ENCODE peak calls at places on chromosomes 11 and 22, in four cellular contexts. One of them, this sample, is unnamed.

GRCh38 chr11:75328426-75329277 is 22.8 kb downstream of the ARRB1 start:
- DNase-seq in body of pancreas: peak
- DNase-seq in AG10803: peak
- DNase-seq in breast epithelium: peak
- DNase-seq in this sample: peak

GRCh38 chr11:9527481-9528140 is 45.9 kb upstream of the WEE1 start:
- DNase-seq in breast epithelium: no peak
- DNase-seq in body of pancreas: no peak
- DNase-seq in AG10803: peak
- DNase-seq in this sample: peak

GRCh38 chr22:44280665-44281188 is 32.0 kb downstream of the SHISAL1 start:
- DNase-seq in AG10803: no peak
- DNase-seq in body of pancreas: no peak
- DNase-seq in breast epithelium: no peak
- DNase-seq in this sample: no peak

GRCh38 chr11:94768602-94769511 is 701 bp downstream of the AMOTL1 start:
- DNase-seq in AG10803: no peak
- DNase-seq in body of pancreas: peak
- DNase-seq in breast epithelium: no peak
- DNase-seq in this sample: peak

GRCh38 chr22:17706451-17706900 is 67.8 kb downstream of the BID start:
- DNase-seq in AG10803: peak
- DNase-seq in breast epithelium: peak
- DNase-seq in body of pancreas: no peak
- DNase-seq in this sample: peak

GRCh38 chr11:75816561-75817239 is 1.7 kb downstream of the UVRAG start:
- DNase-seq in body of pancreas: no peak
- DNase-seq in breast epithelium: no peak
- DNase-seq in AG10803: no peak
- DNase-seq in this sample: no peak

GRCh38 chr11:72864692-72865655 is 50.8 kb downstream of the ATG16L2 start:
- DNase-seq in body of pancreas: no peak
- DNase-seq in breast epithelium: no peak
- DNase-seq in AG10803: peak
- DNase-seq in this sample: peak

GRCh38 chr11:121842186-121842585 is 273.8 kb downstream of the BLID start:
- DNase-seq in breast epithelium: no peak
- DNase-seq in AG10803: no peak
- DNase-seq in body of pancreas: no peak
- DNase-seq in this sample: no peak

GRCh38 chr11:99370557-99371200 is 349.9 kb downstream of the CNTN5 start:
- DNase-seq in breast epithelium: no peak
- DNase-seq in AG10803: peak
- DNase-seq in body of pancreas: no peak
- DNase-seq in this sample: peak

GRCh38 chr22:29693671-29694070 is 26.1 kb upstream of the CABP7 start:
- DNase-seq in AG10803: no peak
- DNase-seq in breast epithelium: no peak
- DNase-seq in body of pancreas: no peak
- DNase-seq in this sample: no peak

GRCh38 chr22:31695423-31695822 is 33.4 kb upstream of the PISD start:
- DNase-seq in body of pancreas: no peak
- DNase-seq in AG10803: no peak
- DNase-seq in breast epithelium: no peak
- DNase-seq in this sample: no peak

GRCh38 chr11:48011125-48012050 is 31.0 kb downstream of the PTPRJ start:
- DNase-seq in breast epithelium: no peak
- DNase-seq in AG10803: no peak
- DNase-seq in body of pancreas: no peak
- DNase-seq in this sample: no peak

GRCh38 chr11:22787565-22788162 is 41.9 kb downstream of the SVIP start:
- DNase-seq in breast epithelium: no peak
- DNase-seq in body of pancreas: peak
- DNase-seq in AG10803: peak
- DNase-seq in this sample: peak

GRCh38 chr11:47412152-47412746 is 3.9 kb downstream of the SLC39A13 start:
- DNase-seq in body of pancreas: peak
- DNase-seq in AG10803: peak
- DNase-seq in breast epithelium: no peak
- DNase-seq in this sample: no peak

GRCh38 chr11:20131744-20132666 is 28.3 kb downstream of the DBX1 start:
- DNase-seq in body of pancreas: peak
- DNase-seq in breast epithelium: peak
- DNase-seq in AG10803: peak
- DNase-seq in this sample: peak

GRCh38 chr11:71998649-71999310 is at the start of gene IL18BP:
- DNase-seq in breast epithelium: no peak
- DNase-seq in AG10803: no peak
- DNase-seq in body of pancreas: no peak
- DNase-seq in this sample: no peak

GRCh38 chr11:113563766-113564165 is 88.6 kb upstream of the DRD2 start:
- DNase-seq in breast epithelium: no peak
- DNase-seq in AG10803: no peak
- DNase-seq in body of pancreas: no peak
- DNase-seq in this sample: no peak

GRCh38 chr11:70460959-70461358 is 62.6 kb downstream of the CTTN start:
- DNase-seq in body of pancreas: no peak
- DNase-seq in breast epithelium: no peak
- DNase-seq in AG10803: no peak
- DNase-seq in this sample: no peak

GRCh38 chr11:121606354-121606753 is 153.6 kb upstream of the SORL1-AS1 start:
- DNase-seq in breast epithelium: no peak
- DNase-seq in body of pancreas: no peak
- DNase-seq in AG10803: no peak
- DNase-seq in this sample: peak

GRCh38 chr11:212150-213100 is 4.9 kb downstream of the RIC8A start:
- DNase-seq in breast epithelium: no peak
- DNase-seq in body of pancreas: no peak
- DNase-seq in AG10803: no peak
- DNase-seq in this sample: no peak

GRCh38 chr11:15816270-15816871 is 540.0 kb downstream of the SOX6 start:
- DNase-seq in body of pancreas: no peak
- DNase-seq in breast epithelium: no peak
- DNase-seq in AG10803: peak
- DNase-seq in this sample: peak

GRCh38 chr11:102120437-102120935 is 10.2 kb downstream of the YAP1 start:
- DNase-seq in body of pancreas: no peak
- DNase-seq in breast epithelium: no peak
- DNase-seq in AG10803: no peak
- DNase-seq in this sample: peak
- H3K4me3 ChIP-seq in body of pancreas: no peak
- H3K4me3 ChIP-seq in breast epithelium: no peak
- H3K4me3 ChIP-seq in AG10803: no peak
- H3K4me3 ChIP-seq in this sample: no peak

DNA sequence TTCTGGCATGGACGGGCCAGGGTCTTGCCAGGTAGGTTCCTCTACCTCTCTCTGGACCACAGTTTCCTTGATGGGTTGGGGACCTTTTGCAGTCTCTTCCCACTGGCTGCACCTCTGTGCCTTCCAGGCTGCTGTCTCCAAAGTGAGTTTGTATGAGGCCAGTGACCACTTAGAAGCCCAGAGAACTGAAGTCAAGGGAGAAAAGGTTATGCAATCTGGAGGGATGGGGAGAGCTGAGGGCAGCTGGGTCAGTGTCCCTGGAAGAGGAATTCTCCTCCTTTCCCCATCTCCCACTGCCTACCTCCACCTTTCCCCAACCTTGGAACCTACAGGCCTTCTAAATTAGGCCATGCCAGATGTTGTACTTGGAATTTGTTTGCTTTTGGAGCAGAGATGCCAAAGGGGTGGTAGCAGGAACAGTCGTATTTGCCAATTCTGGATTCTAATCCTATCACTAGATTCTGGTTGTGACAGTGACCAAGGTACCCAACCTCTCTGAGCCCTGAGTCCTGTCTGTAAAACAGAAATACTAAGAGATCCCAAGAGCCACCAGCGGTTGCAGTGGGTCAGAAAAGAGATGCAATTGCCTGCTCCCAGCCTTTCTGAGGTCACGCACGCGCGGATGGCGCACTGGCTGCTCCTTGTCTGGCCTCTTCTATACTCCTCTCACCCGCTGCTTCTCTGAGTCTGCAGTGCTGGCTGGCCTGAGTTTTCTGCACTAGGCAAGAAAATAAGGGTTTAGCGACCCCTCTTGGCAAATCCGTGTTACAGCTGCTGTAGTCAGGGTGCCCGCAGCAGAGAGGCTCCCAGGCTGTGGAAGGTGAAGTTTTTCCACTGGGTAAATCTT is 10.7 kb upstream of the ACCSL start:
- DNase-seq in breast epithelium: peak
- DNase-seq in AG10803: peak
- DNase-seq in body of pancreas: peak
- DNase-seq in this sample: peak
- TF ChIP-seq CTCF in breast epithelium: peak
- TF ChIP-seq CTCF in AG10803: peak
- TF ChIP-seq CTCF in body of pancreas: peak
- TF ChIP-seq CTCF in this sample: peak

DNA sequence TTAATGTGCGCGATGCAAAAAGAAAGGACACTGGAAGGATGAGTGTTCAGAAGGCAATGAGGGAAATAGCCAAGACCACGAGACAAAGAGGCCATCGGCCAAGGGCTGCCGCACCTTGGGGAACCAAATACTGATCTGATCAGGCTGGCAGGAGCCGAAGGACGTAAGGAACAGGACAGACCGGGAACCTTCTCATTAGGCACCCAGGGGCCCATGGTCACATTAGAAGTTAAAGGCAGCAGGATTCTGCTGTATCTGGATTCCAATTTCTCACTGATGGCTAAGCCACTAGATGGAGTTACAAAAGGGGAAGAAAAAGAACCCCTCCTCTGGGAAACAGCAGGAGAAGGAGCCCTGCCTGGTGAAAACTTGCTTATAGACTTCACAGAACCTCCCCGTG is 28.8 kb upstream of the CPT1A start:
- DNase-seq in AG10803: no peak
- DNase-seq in body of pancreas: no peak
- DNase-seq in breast epithelium: no peak
- DNase-seq in this sample: no peak
- H3K4me3 ChIP-seq in AG10803: peak
- H3K4me3 ChIP-seq in body of pancreas: no peak
- H3K4me3 ChIP-seq in breast epithelium: peak
- H3K4me3 ChIP-seq in this sample: no peak

GRCh38 chr22:20551805-20552449 is 44.5 kb downstream of the MED15 start:
- DNase-seq in AG10803: peak
- DNase-seq in body of pancreas: peak
- DNase-seq in breast epithelium: no peak
- DNase-seq in this sample: no peak
- TF ChIP-seq CTCF in AG10803: peak
- TF ChIP-seq CTCF in body of pancreas: peak
- TF ChIP-seq CTCF in breast epithelium: peak
- TF ChIP-seq CTCF in this sample: peak

GRCh38 chr11:62708423-62709261 is 1.2 kb downstream of the GNG3 start:
- DNase-seq in body of pancreas: peak
- DNase-seq in breast epithelium: peak
- DNase-seq in AG10803: no peak
- DNase-seq in this sample: no peak

GRCh38 chr11:62705401-62705800 is 1.8 kb downstream of the BSCL2 start:
- DNase-seq in breast epithelium: no peak
- DNase-seq in AG10803: no peak
- DNase-seq in body of pancreas: peak
- DNase-seq in this sample: no peak

GRCh38 chr11:62705880-62706831 is 1.1 kb downstream of the BSCL2 start:
- DNase-seq in AG10803: peak
- DNase-seq in breast epithelium: peak
- DNase-seq in body of pancreas: peak
- DNase-seq in this sample: peak

GRCh38 chr11:62707277-62707771 is at the start of the genes BSCL2 and GNG3:
- DNase-seq in AG10803: no peak
- DNase-seq in body of pancreas: no peak
- DNase-seq in breast epithelium: no peak
- DNase-seq in this sample: no peak

DNA sequence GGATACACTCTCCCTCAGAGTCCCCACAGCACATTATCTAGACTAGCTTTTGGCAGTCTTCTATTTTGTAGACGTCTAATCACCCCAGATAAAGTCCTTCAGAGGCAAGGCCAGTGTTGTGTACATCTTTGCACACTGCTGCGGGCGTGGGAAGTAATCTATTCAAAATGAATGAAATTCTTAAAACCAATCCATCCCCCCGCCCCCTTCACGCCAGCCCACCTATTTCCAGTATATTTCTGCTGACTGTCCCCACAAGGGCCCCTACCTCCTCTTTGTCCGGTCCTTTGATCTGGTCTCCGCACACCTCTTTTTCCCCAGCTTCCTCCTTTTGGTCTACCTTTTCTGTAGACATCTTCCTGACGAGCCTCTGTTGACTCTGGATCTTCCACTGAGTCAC is 383 bp downstream of the BSCL2 start:
- DNase-seq in breast epithelium: no peak
- DNase-seq in AG10803: no peak
- DNase-seq in body of pancreas: no peak
- DNase-seq in this sample: no peak
- H3K4me3 ChIP-seq in breast epithelium: peak
- H3K4me3 ChIP-seq in AG10803: no peak
- H3K4me3 ChIP-seq in body of pancreas: no peak
- H3K4me3 ChIP-seq in this sample: peak

GRCh38 chr11:27120211-27120610 is 79.6 kb downstream of the BBOX1 start:
- DNase-seq in breast epithelium: no peak
- DNase-seq in body of pancreas: no peak
- DNase-seq in AG10803: peak
- DNase-seq in this sample: no peak

GRCh38 chr11:27119396-27119795 is 78.8 kb downstream of the BBOX1 start:
- DNase-seq in breast epithelium: no peak
- DNase-seq in AG10803: no peak
- DNase-seq in body of pancreas: no peak
- DNase-seq in this sample: no peak

DNA sequence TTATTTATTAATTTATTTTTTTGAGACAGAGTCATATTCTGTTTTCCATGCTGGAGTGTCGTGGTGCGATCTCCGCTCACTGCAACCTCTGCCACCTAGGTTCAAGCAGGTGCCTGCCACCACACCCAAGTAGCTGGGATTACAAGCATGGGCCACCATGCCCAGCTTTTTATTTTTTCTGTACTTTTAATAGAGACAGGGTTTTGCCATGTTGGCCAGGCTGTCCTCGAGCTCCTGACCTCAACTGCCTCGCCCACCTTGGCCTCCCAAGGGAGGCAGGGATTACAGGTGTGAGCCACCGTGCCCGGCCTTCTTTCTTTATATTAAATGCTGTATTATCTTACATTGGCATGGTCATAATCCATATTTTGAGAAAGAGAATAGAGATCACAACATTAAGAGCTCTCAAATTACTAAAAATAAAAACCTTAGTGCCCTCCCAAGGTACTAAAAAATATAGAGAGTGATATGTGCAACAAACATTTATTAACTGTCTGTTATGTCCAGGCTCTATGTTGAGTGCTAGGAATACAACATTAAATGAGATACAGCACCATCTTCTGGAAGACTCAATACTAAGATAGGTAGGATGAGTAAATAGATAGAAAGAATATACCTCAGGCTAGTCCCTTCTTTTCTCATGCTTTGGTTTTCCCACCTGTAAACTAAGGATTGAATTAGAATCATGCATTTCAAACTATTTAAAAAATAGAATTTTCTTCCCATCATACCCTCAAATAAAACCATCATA is 84.1 kb downstream of the BBOX1 start:
- DNase-seq in breast epithelium: no peak
- DNase-seq in AG10803: peak
- DNase-seq in body of pancreas: no peak
- DNase-seq in this sample: peak
- TF ChIP-seq CTCF in breast epithelium: no peak
- TF ChIP-seq CTCF in AG10803: peak
- TF ChIP-seq CTCF in body of pancreas: no peak
- TF ChIP-seq CTCF in this sample: peak

This sample was measured in astrocyte of the spinal cord.